ENCODE peak calls at places on chromosomes 13 and 19, in ten cellular contexts. P, D, G, X, H, W, A, E, C and L are unnamed samples.

GRCh38 chr13:34345601-34345939 is 527.6 kb downstream of the RFC3 start:
- DNase-seq in P (no peak), D (no peak), G (no peak), X (no peak), H (no peak), W (no peak), A (no peak), E (no peak), C (no peak), L (no peak)

GRCh38 chr19:43300206-43300605 is 30.9 kb upstream of the PSG9 start:
- DNase-seq in P (no peak), D (no peak), G (no peak), X (no peak), H (peak; percentile 33), W (no peak), A (no peak), E (no peak), C (no peak), L (no peak)

GRCh38 chr19:39130337-39131254 is 5.0 kb downstream of the PAK4 start:
- DNase-seq in P (no peak), D (no peak), G (peak; percentile 41), X (no peak), H (no peak), W (no peak), A (no peak), E (no peak), C (no peak), L (no peak)

GRCh38 chr19:8307400-8307964 is 676 bp downstream of the CD320 start:
- DNase-seq in P (peak; percentile 33), D (no peak), G (no peak), X (no peak), H (peak; percentile 42), W (no peak), A (no peak), E (peak; percentile 44), C (peak; percentile 47), L (peak; percentile 10)

GRCh38 chr13:106491463-106491862 is 44.0 kb downstream of the EFNB2 start:
- DNase-seq in P (no peak), D (no peak), G (no peak), X (no peak), H (no peak), W (no peak), A (no peak), E (no peak), C (no peak), L (no peak)

GRCh38 chr13:99376132-99376531 is 68.9 kb upstream of the GPR183 start:
- DNase-seq in P (no peak), D (peak; percentile 90), G (no peak), X (no peak), H (no peak), W (no peak), A (peak; percentile 38), E (peak; percentile 71), C (no peak), L (no peak)

GRCh38 chr13:50026788-50027473 is 11.7 kb downstream of the KCNRG start:
- DNase-seq in P (no peak), D (no peak), G (no peak), X (no peak), H (no peak), W (no peak), A (no peak), E (no peak), C (no peak), L (no peak)

GRCh38 chr19:12838893-12839656 is 760 bp downstream of the MAST1 start:
- DNase-seq in P (peak; percentile 47), D (no peak), G (no peak), X (no peak), H (peak; percentile 47), W (no peak), A (no peak), E (no peak), C (no peak), L (no peak)

GRCh38 chr13:23087884-23088283 is 92.9 kb upstream of the SGCG start:
- DNase-seq in P (peak; percentile 42), D (no peak), G (no peak), X (peak; percentile 28), H (peak; percentile 31), W (no peak), A (no peak), E (no peak), C (peak; percentile 59), L (peak; percentile 14)

DNA sequence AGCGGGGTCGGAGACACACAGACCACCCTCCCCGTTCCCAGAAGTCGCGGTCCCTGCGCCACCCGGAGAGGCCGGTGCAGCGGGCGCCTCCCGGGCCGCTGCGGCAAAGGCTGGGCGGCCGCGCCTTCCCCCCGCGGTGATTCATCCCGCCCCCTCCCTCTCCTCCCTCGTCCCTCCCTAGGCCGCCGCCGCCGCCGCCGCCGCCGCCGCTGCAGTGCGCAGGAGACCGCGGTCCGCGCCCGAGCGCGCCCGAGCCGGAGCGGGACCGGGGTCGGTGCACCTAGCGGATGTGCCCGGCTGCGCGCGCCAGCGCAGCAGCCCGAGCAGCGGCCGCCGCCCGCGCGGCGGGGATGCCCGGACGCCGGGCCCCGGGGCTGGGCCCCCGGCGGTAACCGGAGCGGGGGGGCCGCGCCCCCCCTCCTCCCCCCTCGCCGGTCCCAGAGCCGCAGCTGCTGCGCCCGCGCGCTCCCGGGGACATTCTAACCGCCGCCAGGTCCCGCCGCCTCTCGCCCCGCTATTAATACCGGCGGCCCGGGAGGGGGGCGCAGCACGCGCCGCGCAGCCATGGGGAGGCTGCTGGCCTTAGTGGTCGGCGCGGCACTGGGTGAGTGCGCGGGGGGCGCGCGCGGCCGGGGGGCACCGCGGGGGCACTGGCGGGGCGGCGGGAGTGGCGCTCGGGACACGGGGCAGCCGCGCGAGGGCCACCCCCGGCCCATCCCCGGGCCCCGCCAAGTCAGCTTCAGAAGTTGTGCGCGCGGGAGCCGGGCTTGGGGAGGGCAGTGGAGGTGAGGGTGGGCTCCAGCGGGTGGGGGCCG is at the start of gene SCN1B:
- DNase-seq in P (peak; percentile 75), D (peak; percentile 59), G (peak; percentile 76), X (peak; percentile 75), H (peak; percentile 60), W (peak; percentile 73), A (peak; percentile 78), E (peak; percentile 81), C (peak; percentile 69), L (peak; percentile 80)
- H3K4me1 ChIP-seq in P (no peaks in the 10 kb centered on the region), D (no peaks in the 10 kb centered on the region), G (peaks cover 14% of the 10 kb centered on the region), X (no peaks in the 10 kb centered on the region), H (peaks cover 4% of the 10 kb centered on the region), W (peaks cover 11% of the 10 kb centered on the region), A (no peaks in the 10 kb centered on the region), E (no peaks in the 10 kb centered on the region), C (peaks cover 10% of the 10 kb centered on the region), L (peaks cover 5% of the 10 kb centered on the region)

DNA sequence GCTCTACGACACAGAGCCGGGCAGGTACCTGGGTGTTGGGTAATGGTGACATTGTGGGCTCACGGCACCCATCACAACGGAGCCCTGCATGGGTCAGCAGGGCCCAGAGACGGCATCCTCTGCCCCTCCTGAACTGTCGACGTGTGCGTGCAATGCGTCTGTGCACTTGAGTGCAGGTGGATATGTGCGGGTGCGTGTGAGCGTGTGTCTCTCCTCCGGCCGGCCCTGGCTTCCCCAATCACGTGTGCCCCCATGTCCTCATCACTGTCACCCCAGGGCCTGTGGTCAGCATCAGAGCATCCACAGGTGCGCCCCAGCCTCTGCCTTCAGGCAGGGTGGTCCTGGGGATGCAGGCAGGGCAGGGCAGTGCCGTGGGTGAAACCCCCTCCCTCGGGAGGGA is 37.2 kb upstream of the TPM4 start:
- DNase-seq in P (no peak), D (peak; percentile 37), G (no peak), X (no peak), H (no peak), W (no peak), A (no peak), E (no peak), C (no peak), L (no peak)
- H3K27me3 ChIP-seq in P (no peaks in the 10 kb centered on the region), D (no peaks in the 10 kb centered on the region), G (no peaks in the 10 kb centered on the region), X (no peaks in the 10 kb centered on the region), H (no peaks in the 10 kb centered on the region), W (no peaks in the 10 kb centered on the region), A (no peaks in the 10 kb centered on the region), E (no peaks in the 10 kb centered on the region), C (no peaks in the 10 kb centered on the region), L (no peaks in the 10 kb centered on the region)

DNA sequence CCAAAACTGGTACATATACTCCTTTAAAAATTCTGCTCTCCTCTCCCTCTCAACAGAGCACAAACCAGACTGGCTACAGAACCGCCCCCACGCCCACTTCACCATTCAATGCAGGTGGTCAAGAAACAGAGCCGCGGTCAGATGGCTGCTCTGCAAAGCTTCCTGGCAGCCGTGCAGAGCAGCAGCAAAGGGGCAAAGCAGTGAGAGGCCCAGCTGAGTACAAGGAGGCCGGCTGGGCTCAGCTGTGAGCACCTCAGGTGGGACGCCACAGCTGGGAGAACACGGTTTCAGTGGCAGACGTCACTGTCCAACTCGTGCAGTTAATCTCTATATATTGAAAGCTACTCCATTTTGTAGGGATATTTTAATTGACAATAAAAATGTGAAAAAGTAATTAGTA is 8.3 kb downstream of the GRTP1 start:
- DNase-seq in P (no peak), D (no peak), G (no peak), X (no peak), H (no peak), W (no peak), A (no peak), E (no peak), C (peak; percentile 19), L (no peak)
- H3K36me3 ChIP-seq in P (no peaks in the 10 kb centered on the region), D (no peaks in the 10 kb centered on the region), G (no peaks in the 10 kb centered on the region), X (no peaks in the 10 kb centered on the region), H (no peaks in the 10 kb centered on the region), W (no peaks in the 10 kb centered on the region), A (peaks cover 41% of the 10 kb centered on the region), E (no peaks in the 10 kb centered on the region), C (no peaks in the 10 kb centered on the region), L (peaks cover 1% of the 10 kb centered on the region)

GRCh38 chr19:1237754-1238372 is at the start of gene CBARP:
- DNase-seq in P (peak; percentile 72), D (peak; percentile 54), G (peak; percentile 64), X (peak; percentile 87), H (peak; percentile 35), W (no peak), A (no peak), E (no peak), C (no peak), L (peak; percentile 79)

GRCh38 chr19:1238373-1239303 is 833 bp upstream of the CBARP start:
- DNase-seq in P (no peak), D (no peak), G (no peak), X (no peak), H (no peak), W (no peak), A (no peak), E (no peak), C (no peak), L (no peak)

GRCh38 chr19:1240925-1241324 is 626 bp upstream of the ATP5F1D start:
- DNase-seq in P (no peak), D (peak; percentile 57), G (no peak), X (no peak), H (no peak), W (no peak), A (no peak), E (no peak), C (no peak), L (no peak)

GRCh38 chr19:1239796-1240737 is 1.5 kb upstream of the ATP5F1D start:
- DNase-seq in P (peak; percentile 93), D (peak; percentile 93), G (peak; percentile 92), X (peak; percentile 94), H (peak; percentile 80), W (peak; percentile 92), A (peak; percentile 88), E (peak; percentile 91), C (peak; percentile 85), L (peak; percentile 84)

DNA sequence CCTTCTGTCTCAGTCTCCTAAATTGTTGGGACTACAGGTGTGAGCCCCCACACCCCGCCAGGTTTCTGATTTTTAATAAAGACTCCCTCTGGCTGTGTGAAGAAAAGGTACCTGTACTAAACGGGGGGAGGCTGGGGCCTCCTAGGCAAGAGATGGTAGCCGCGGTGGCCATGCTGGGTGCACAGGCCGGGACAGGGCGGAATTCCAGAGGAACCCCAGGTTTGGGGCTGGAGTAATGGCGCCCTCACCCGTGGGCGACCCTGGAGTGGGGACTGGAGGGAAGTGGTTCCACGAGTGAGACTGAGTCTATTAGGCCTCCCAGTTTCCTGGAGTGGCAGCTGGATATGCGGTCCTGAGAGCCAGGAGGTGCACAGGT is 1.6 kb upstream of the CBARP start:
- DNase-seq in P (no peak), D (peak; percentile 56), G (no peak), X (no peak), H (no peak), W (no peak), A (no peak), E (no peak), C (no peak), L (no peak)
- H3K4me1 ChIP-seq in P (peaks cover 3% of the 10 kb centered on the region), D (peaks cover 39% of the 10 kb centered on the region), G (peaks cover 56% of the 10 kb centered on the region), X (peaks cover 14% of the 10 kb centered on the region), H (peaks cover 17% of the 10 kb centered on the region), W (peaks cover 61% of the 10 kb centered on the region), A (no peaks in the 10 kb centered on the region), E (no peaks in the 10 kb centered on the region), C (peaks cover 29% of the 10 kb centered on the region), L (peaks cover 22% of the 10 kb centered on the region)